ENCODE peak calls at places on chromosomes 16 and 17, in four cellular contexts. One of them, this sample, is unnamed.

GRCh38 chr17:78355701-78356100 is 4.2 kb downstream of the SOCS3 start:
- DNase-seq in sigmoid colon: no peak
- DNase-seq in SK-N-SH: no peak
- DNase-seq in upper lobe of left lung: no peak
- DNase-seq in this sample: no peak

GRCh38 chr17:29615492-29616299 is 7.0 kb downstream of the CORO6 start:
- DNase-seq in upper lobe of left lung: peak; percentile 97
- DNase-seq in sigmoid colon: peak; percentile 94
- DNase-seq in SK-N-SH: peak; percentile 61
- DNase-seq in this sample: peak; percentile 75

GRCh38 chr16:65832269-65832668 is 534.2 kb upstream of the CDH5 start:
- DNase-seq in upper lobe of left lung: no peak
- DNase-seq in SK-N-SH: peak; percentile 61
- DNase-seq in sigmoid colon: no peak
- DNase-seq in this sample: no peak

GRCh38 chr16:87255866-87256265 is 61.3 kb downstream of the C16orf95 start:
- DNase-seq in SK-N-SH: no peak
- DNase-seq in upper lobe of left lung: peak; percentile 40
- DNase-seq in sigmoid colon: no peak
- DNase-seq in this sample: no peak

GRCh38 chr16:53129281-53130192 is 74.7 kb downstream of the CHD9 start:
- DNase-seq in SK-N-SH: peak; percentile 12
- DNase-seq in sigmoid colon: no peak
- DNase-seq in upper lobe of left lung: no peak
- DNase-seq in this sample: peak; percentile 21

GRCh38 chr16:3963203-3963602 is 82.7 kb upstream of the CREBBP start:
- DNase-seq in SK-N-SH: no peak
- DNase-seq in sigmoid colon: no peak
- DNase-seq in upper lobe of left lung: no peak
- DNase-seq in this sample: no peak

GRCh38 chr17:62767997-62768396 is 40.1 kb downstream of the MARCHF10 start:
- DNase-seq in sigmoid colon: no peak
- DNase-seq in upper lobe of left lung: no peak
- DNase-seq in SK-N-SH: no peak
- DNase-seq in this sample: no peak

GRCh38 chr17:1126801-1127550 is 52.8 kb downstream of the ABR start:
- DNase-seq in upper lobe of left lung: no peak
- DNase-seq in SK-N-SH: no peak
- DNase-seq in sigmoid colon: no peak
- DNase-seq in this sample: no peak

GRCh38 chr16:31074814-31075183 is 577 bp downstream of the ZNF646 start:
- DNase-seq in upper lobe of left lung: no peak
- DNase-seq in SK-N-SH: no peak
- DNase-seq in sigmoid colon: no peak
- DNase-seq in this sample: no peak

GRCh38 chr17:9802294-9802693 is 10.9 kb upstream of the DHRS7C start:
- DNase-seq in SK-N-SH: no peak
- DNase-seq in sigmoid colon: no peak
- DNase-seq in upper lobe of left lung: no peak
- DNase-seq in this sample: no peak

GRCh38 chr16:29848420-29849297 is 14.4 kb downstream of the CDIPT start:
- DNase-seq in sigmoid colon: peak; percentile 86
- DNase-seq in upper lobe of left lung: peak; percentile 94
- DNase-seq in SK-N-SH: peak; percentile 83
- DNase-seq in this sample: peak; percentile 67

GRCh38 chr16:58110590-58111330 is 18.4 kb downstream of the CFAP20 start:
- DNase-seq in sigmoid colon: no peak
- DNase-seq in upper lobe of left lung: no peak
- DNase-seq in SK-N-SH: peak; percentile 61
- DNase-seq in this sample: no peak

GRCh38 chr17:43874293-43874692 is 27.3 kb downstream of the CD300LG start:
- DNase-seq in upper lobe of left lung: no peak
- DNase-seq in sigmoid colon: no peak
- DNase-seq in SK-N-SH: no peak
- DNase-seq in this sample: no peak

GRCh38 chr16:83215417-83216001 is 588.7 kb downstream of the CDH13 start:
- DNase-seq in upper lobe of left lung: no peak
- DNase-seq in sigmoid colon: no peak
- DNase-seq in SK-N-SH: peak; percentile 49
- DNase-seq in this sample: no peak

GRCh38 chr16:27759301-27759871 is 209.4 kb downstream of the KATNIP start:
- DNase-seq in upper lobe of left lung: no peak
- DNase-seq in SK-N-SH: no peak
- DNase-seq in sigmoid colon: no peak
- DNase-seq in this sample: no peak

GRCh38 chr16:69166221-69166833 is 20.6 kb upstream of the SNTB2 start:
- DNase-seq in upper lobe of left lung: no peak
- DNase-seq in SK-N-SH: no peak
- DNase-seq in sigmoid colon: peak; percentile 26
- DNase-seq in this sample: no peak

GRCh38 chr16:6374816-6375215 is 957.8 kb upstream of the RBFOX1 start:
- DNase-seq in SK-N-SH: no peak
- DNase-seq in upper lobe of left lung: no peak
- DNase-seq in sigmoid colon: no peak
- DNase-seq in this sample: no peak

GRCh38 chr16:28931801-28932225 is at the start of gene CD19:
- DNase-seq in sigmoid colon: no peak
- DNase-seq in SK-N-SH: no peak
- DNase-seq in upper lobe of left lung: no peak
- DNase-seq in this sample: no peak

GRCh38 chr16:49874613-49875237 is 18.8 kb upstream of the ZNF423 start:
- DNase-seq in SK-N-SH: no peak
- DNase-seq in sigmoid colon: no peak
- DNase-seq in upper lobe of left lung: no peak
- DNase-seq in this sample: no peak

GRCh38 chr16:78957328-78958100 is 643.0 kb downstream of the MAF start:
- DNase-seq in SK-N-SH: no peak
- DNase-seq in sigmoid colon: no peak
- DNase-seq in upper lobe of left lung: no peak
- DNase-seq in this sample: no peak

GRCh38 chr16:76345093-76345735 is 68.0 kb downstream of the CNTNAP4 start:
- DNase-seq in upper lobe of left lung: no peak
- DNase-seq in SK-N-SH: no peak
- DNase-seq in sigmoid colon: no peak
- DNase-seq in this sample: no peak

GRCh38 chr17:75695141-75695829 is 26.0 kb upstream of the ITGB4 start:
- DNase-seq in SK-N-SH: no peak
- DNase-seq in sigmoid colon: no peak
- DNase-seq in upper lobe of left lung: no peak
- DNase-seq in this sample: no peak

GRCh38 chr16:72722552-72722951 is 325.4 kb downstream of the ZFHX3 start:
- DNase-seq in SK-N-SH: no peak
- DNase-seq in upper lobe of left lung: no peak
- DNase-seq in sigmoid colon: no peak
- DNase-seq in this sample: no peak

DNA sequence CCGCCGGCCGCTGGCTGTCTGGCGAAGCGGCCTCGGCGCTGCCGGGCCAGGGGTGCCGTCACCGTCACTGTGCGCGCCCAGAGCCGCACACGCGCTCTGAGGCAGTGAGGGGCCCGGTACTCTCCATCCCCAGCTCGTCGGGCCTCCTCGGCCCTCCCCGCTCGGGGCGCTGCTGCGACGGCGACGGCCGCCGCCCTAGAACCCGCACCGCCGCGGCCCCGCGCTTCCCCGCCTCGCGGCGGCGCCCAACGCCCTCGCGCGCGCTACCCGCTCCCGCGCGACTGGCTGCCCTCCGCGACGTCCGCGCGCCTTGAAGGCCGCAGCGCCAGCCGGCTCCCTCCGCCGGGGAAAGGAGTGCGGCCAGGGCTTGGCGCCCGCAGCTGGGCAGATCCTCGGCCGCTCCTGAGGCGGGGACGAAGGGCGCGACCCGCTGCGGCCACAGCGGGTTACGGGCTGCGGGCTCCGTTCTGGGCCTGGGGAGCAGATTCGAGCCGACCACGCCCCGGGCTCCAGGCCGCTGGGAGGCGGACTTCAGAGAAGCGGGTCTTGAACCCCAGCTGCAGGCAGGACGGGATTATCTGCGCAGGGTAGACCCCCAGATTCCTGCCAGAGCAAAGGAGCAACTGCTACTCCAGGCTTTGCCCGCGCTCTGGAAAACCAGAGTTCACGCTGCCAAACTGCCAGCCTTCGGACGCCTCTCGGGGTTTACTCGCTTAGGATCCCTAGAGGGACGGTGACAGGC is at the start of gene ULK2:
- DNase-seq in sigmoid colon: peak; percentile 80
- DNase-seq in upper lobe of left lung: peak; percentile 94
- DNase-seq in SK-N-SH: peak; percentile 91
- DNase-seq in this sample: peak; percentile 58
- TF ChIP-seq POLR2AphosphoS5 in sigmoid colon: peak; percentile 62
- TF ChIP-seq POLR2AphosphoS5 in upper lobe of left lung: peak; percentile 62
- TF ChIP-seq POLR2AphosphoS5 in SK-N-SH: peak; percentile 66
- TF ChIP-seq POLR2AphosphoS5 in this sample: peak; percentile 74

GRCh38 chr17:34456121-34456520 is 93.1 kb upstream of the CCL1 start:
- DNase-seq in sigmoid colon: no peak
- DNase-seq in SK-N-SH: no peak
- DNase-seq in upper lobe of left lung: no peak
- DNase-seq in this sample: no peak
- H3K27me3 ChIP-seq in sigmoid colon: peaks cover 17% of the 10 kb centered on the region
- H3K27me3 ChIP-seq in SK-N-SH: no peaks in the 10 kb centered on the region
- H3K27me3 ChIP-seq in upper lobe of left lung: no peaks in the 10 kb centered on the region
- H3K27me3 ChIP-seq in this sample: peaks cover 42% of the 10 kb centered on the region

GRCh38 chr16:1779234-1779701 is 3.1 kb downstream of the SPSB3 start:
- DNase-seq in SK-N-SH: no peak
- DNase-seq in sigmoid colon: no peak
- DNase-seq in upper lobe of left lung: no peak
- DNase-seq in this sample: no peak

GRCh38 chr16:1781254-1781653 is 1.1 kb downstream of the SPSB3 start:
- DNase-seq in sigmoid colon: no peak
- DNase-seq in SK-N-SH: no peak
- DNase-seq in upper lobe of left lung: peak; percentile 83
- DNase-seq in this sample: no peak

GRCh38 chr16:1780677-1781072 is 1.7 kb downstream of the SPSB3 start:
- DNase-seq in sigmoid colon: no peak
- DNase-seq in upper lobe of left lung: no peak
- DNase-seq in SK-N-SH: no peak
- DNase-seq in this sample: no peak

GRCh38 chr16:1778200-1779179 is 3.9 kb downstream of the SPSB3 start:
- DNase-seq in upper lobe of left lung: peak; percentile 80
- DNase-seq in sigmoid colon: no peak
- DNase-seq in SK-N-SH: no peak
- DNase-seq in this sample: no peak

DNA sequence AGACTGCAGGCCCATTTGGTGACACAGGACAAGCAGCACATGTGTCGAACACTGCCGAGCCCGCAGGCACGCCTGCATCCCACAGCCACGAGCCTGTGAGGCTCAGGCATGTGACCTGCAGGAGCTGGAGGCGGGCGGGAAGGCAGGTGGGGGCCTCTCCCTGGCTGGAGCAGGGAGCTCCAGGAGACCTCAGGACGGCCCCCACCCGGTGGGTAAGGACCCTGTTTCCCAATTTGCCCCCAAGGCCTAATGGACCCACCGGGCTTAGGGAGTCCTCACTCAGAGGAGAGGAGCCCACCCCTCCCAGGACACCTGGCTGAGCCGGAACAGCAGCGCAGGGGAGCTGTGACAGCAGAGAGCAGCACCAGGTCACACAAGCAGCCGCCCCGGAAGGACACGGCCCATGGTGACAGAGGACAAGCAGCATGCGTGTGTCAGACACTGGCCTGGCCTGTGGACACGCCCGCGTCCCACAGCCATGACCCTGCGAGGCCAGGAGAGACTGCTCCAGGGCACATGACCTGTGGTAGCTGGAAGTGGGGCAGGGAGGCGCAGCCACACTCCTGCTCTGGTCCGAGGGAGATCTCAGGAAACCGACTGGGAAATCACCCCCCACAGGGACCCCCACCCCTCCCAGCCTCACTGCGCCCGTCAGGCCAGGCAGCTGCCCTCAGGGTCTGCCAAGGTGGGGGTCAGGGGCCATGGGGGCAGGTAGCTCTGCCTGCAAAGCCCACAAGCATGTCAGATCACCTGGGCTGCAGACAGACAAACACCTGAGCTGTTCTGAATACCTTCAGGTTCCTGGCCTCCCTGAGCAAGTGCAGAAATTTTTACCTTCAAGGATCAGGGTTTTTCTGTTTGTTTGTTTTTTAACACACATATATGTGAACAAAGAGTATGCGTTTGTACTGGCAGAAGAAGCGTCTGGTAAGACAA is 2.4 kb downstream of the SPSB3 start:
- DNase-seq in SK-N-SH: no peak
- DNase-seq in upper lobe of left lung: peak; percentile 73
- DNase-seq in sigmoid colon: no peak
- DNase-seq in this sample: no peak
- TF ChIP-seq POLR2AphosphoS5 in SK-N-SH: no peak
- TF ChIP-seq POLR2AphosphoS5 in upper lobe of left lung: no peak
- TF ChIP-seq POLR2AphosphoS5 in sigmoid colon: no peak
- TF ChIP-seq POLR2AphosphoS5 in this sample: no peak

GRCh38 chr17:48594412-48595106 is 980 bp upstream of the HOXB5 start:
- DNase-seq in upper lobe of left lung: peak; percentile 65
- DNase-seq in sigmoid colon: no peak
- DNase-seq in SK-N-SH: no peak
- DNase-seq in this sample: no peak
- H3K27me3 ChIP-seq in upper lobe of left lung: no peaks in the 10 kb centered on the region
- H3K27me3 ChIP-seq in sigmoid colon: no peaks in the 10 kb centered on the region
- H3K27me3 ChIP-seq in SK-N-SH: peaks cover 98% of the 10 kb centered on the region
- H3K27me3 ChIP-seq in this sample: no peaks in the 10 kb centered on the region

GRCh38 chr17:64938925-64939474 is 19.7 kb upstream of the LRRC37A3 start:
- DNase-seq in SK-N-SH: peak; percentile 62
- DNase-seq in sigmoid colon: no peak
- DNase-seq in upper lobe of left lung: peak; percentile 83
- DNase-seq in this sample: no peak
- TF ChIP-seq POLR2AphosphoS5 in SK-N-SH: no peak
- TF ChIP-seq POLR2AphosphoS5 in sigmoid colon: no peak
- TF ChIP-seq POLR2AphosphoS5 in upper lobe of left lung: no peak
- TF ChIP-seq POLR2AphosphoS5 in this sample: no peak

GRCh38 chr17:74334393-74335039 is 8.5 kb downstream of the KIF19 start:
- DNase-seq in upper lobe of left lung: no peak
- DNase-seq in SK-N-SH: no peak
- DNase-seq in sigmoid colon: no peak
- DNase-seq in this sample: no peak
- H3K27me3 ChIP-seq in upper lobe of left lung: no peaks in the 10 kb centered on the region
- H3K27me3 ChIP-seq in SK-N-SH: no peaks in the 10 kb centered on the region
- H3K27me3 ChIP-seq in sigmoid colon: peaks cover 33% of the 10 kb centered on the region
- H3K27me3 ChIP-seq in this sample: peaks cover 40% of the 10 kb centered on the region

DNA sequence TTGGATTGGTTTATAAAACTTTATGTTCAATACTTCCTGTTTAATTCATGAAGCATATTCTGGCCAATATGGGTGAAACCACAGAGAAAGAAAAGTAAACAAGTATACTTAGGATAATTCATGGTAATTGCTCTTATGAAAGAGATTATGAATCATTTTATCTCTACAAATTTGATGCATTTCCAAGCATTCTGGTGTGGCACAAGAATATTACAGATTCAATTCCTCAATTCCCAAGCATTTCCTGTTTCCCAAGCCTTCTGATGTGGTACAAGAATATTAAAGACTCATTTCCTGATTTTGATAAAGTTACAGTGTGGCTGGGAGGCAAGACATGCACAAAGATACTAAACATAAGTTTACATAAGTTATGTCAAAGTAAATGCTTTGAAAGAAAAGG is 126.1 kb upstream of the NUDT7 start:
- DNase-seq in SK-N-SH: no peak
- DNase-seq in upper lobe of left lung: no peak
- DNase-seq in sigmoid colon: no peak
- DNase-seq in this sample: no peak
- TF ChIP-seq POLR2AphosphoS5 in SK-N-SH: no peak
- TF ChIP-seq POLR2AphosphoS5 in upper lobe of left lung: no peak
- TF ChIP-seq POLR2AphosphoS5 in sigmoid colon: no peak
- TF ChIP-seq POLR2AphosphoS5 in this sample: no peak